ENCODE peak calls at places on chromosomes 6 and 20, in five cellular contexts. X is PC-9; T is activated CD8-positive, alpha-beta memory T cell treated with anti-CD3 and anti-CD28 coated beads for 1 hour; A is ovary; D is type B pancreatic cell. C is an unnamed sample.

GRCh38 chr20:58010186-58010585 is 218.3 kb downstream of the ANKRD60 start:
- DNase-seq in X (no peak), T (no peak), A (no peak), D (peak), C (no peak)

GRCh38 chr20:5008743-5009142 is 7.4 kb upstream of the SLC23A2 start:
- DNase-seq in A (no peak), T (no peak), D (no peak), X (peak), C (peak)

GRCh38 chr20:19812696-19813095 is 54.6 kb downstream of the RIN2 start:
- DNase-seq in A (no peak), T (no peak), X (no peak), D (no peak), C (no peak)

GRCh38 chr20:45910670-45911485 is 1.1 kb downstream of the PLTP start:
- DNase-seq in A (peak), X (peak), D (peak), T (peak), C (peak)

GRCh38 chr6:112241820-112242443 is 12.4 kb downstream of the LAMA4 start:
- DNase-seq in D (no peak), X (no peak), A (no peak), T (no peak), C (no peak)

GRCh38 chr6:132257561-132257960 is 143.7 kb downstream of the MOXD1 start:
- DNase-seq in A (no peak), X (peak), D (no peak), T (no peak), C (no peak)

GRCh38 chr20:1206749-1207148 is 3.5 kb downstream of the C20orf202 start:
- DNase-seq in A (no peak), X (no peak), T (no peak), D (no peak), C (no peak)

GRCh38 chr6:79143320-79143898 is 65.4 kb upstream of the PHIP start:
- DNase-seq in T (no peak), D (no peak), A (no peak), X (no peak), C (no peak)

GRCh38 chr20:12023169-12023795 is 105.6 kb downstream of the BTBD3 start:
- DNase-seq in A (no peak), T (no peak), D (no peak), X (no peak), C (no peak)

C was measured in heart right ventricle.